ENCODE peak calls at places on chromosomes 2 and 18, in five cellular contexts. One of them, this sample, is unnamed.
A peak's percentile ranks its signal among the peaks of the same experiment; 100 is the strongest.

GRCh38 chr18:30623401-30624065 is 419.0 kb downstream of the DSC3 start:
- DNase-seq in left ventricle myocardium inferior: no peak
- DNase-seq in activated CD8-positive, alpha-beta T cell treated with anti-CD3 and anti-CD28 coated beads for 36 hours: no peak
- DNase-seq in sigmoid colon: no peak
- DNase-seq in astrocyte: peak; percentile 29
- DNase-seq in this sample: no peak

GRCh38 chr2:84807063-84807485 is 73.8 kb downstream of the TRABD2A start:
- DNase-seq in sigmoid colon: no peak
- DNase-seq in left ventricle myocardium inferior: no peak
- DNase-seq in astrocyte: peak; percentile 99
- DNase-seq in activated CD8-positive, alpha-beta T cell treated with anti-CD3 and anti-CD28 coated beads for 36 hours: no peak
- DNase-seq in this sample: no peak

GRCh38 chr2:164504253-164504652 is 117.0 kb downstream of the GRB14 start:
- DNase-seq in sigmoid colon: no peak
- DNase-seq in astrocyte: no peak
- DNase-seq in activated CD8-positive, alpha-beta T cell treated with anti-CD3 and anti-CD28 coated beads for 36 hours: no peak
- DNase-seq in left ventricle myocardium inferior: no peak
- DNase-seq in this sample: no peak

GRCh38 chr2:160278889-160279196 is 78.8 kb upstream of the ITGB6 start:
- DNase-seq in astrocyte: no peak
- DNase-seq in sigmoid colon: no peak
- DNase-seq in left ventricle myocardium inferior: no peak
- DNase-seq in activated CD8-positive, alpha-beta T cell treated with anti-CD3 and anti-CD28 coated beads for 36 hours: no peak
- DNase-seq in this sample: no peak

GRCh38 chr2:161946489-161947107 is 127.4 kb downstream of the DPP4 start:
- DNase-seq in astrocyte: peak; percentile 2
- DNase-seq in left ventricle myocardium inferior: no peak
- DNase-seq in activated CD8-positive, alpha-beta T cell treated with anti-CD3 and anti-CD28 coated beads for 36 hours: peak; percentile 17
- DNase-seq in sigmoid colon: no peak
- DNase-seq in this sample: no peak

GRCh38 chr2:204643326-204643725 is 98.1 kb downstream of the PARD3B start:
- DNase-seq in astrocyte: peak; percentile 38
- DNase-seq in left ventricle myocardium inferior: no peak
- DNase-seq in sigmoid colon: no peak
- DNase-seq in activated CD8-positive, alpha-beta T cell treated with anti-CD3 and anti-CD28 coated beads for 36 hours: no peak
- DNase-seq in this sample: no peak

GRCh38 chr2:85444629-85445028 is 26.1 kb downstream of the SH2D6 start:
- DNase-seq in sigmoid colon: no peak
- DNase-seq in astrocyte: no peak
- DNase-seq in activated CD8-positive, alpha-beta T cell treated with anti-CD3 and anti-CD28 coated beads for 36 hours: no peak
- DNase-seq in left ventricle myocardium inferior: no peak
- DNase-seq in this sample: no peak

GRCh38 chr2:23283653-23284052 is 101.3 kb upstream of the KLHL29 start:
- DNase-seq in activated CD8-positive, alpha-beta T cell treated with anti-CD3 and anti-CD28 coated beads for 36 hours: no peak
- DNase-seq in left ventricle myocardium inferior: no peak
- DNase-seq in astrocyte: peak; percentile 7
- DNase-seq in sigmoid colon: no peak
- DNase-seq in this sample: no peak

GRCh38 chr18:79960921-79961526 is 3.4 kb upstream of the HSBP1L1 start:
- DNase-seq in sigmoid colon: no peak
- DNase-seq in astrocyte: no peak
- DNase-seq in left ventricle myocardium inferior: no peak
- DNase-seq in activated CD8-positive, alpha-beta T cell treated with anti-CD3 and anti-CD28 coated beads for 36 hours: no peak
- DNase-seq in this sample: no peak

GRCh38 chr2:66494708-66495107 is 59.8 kb downstream of the MEIS1 start:
- DNase-seq in astrocyte: peak; percentile 89
- DNase-seq in activated CD8-positive, alpha-beta T cell treated with anti-CD3 and anti-CD28 coated beads for 36 hours: no peak
- DNase-seq in sigmoid colon: peak; percentile 86
- DNase-seq in left ventricle myocardium inferior: no peak
- DNase-seq in this sample: no peak

GRCh38 chr2:176188218-176188968 is at the start of gene HOXD1:
- DNase-seq in sigmoid colon: no peak
- DNase-seq in astrocyte: peak; percentile 26
- DNase-seq in activated CD8-positive, alpha-beta T cell treated with anti-CD3 and anti-CD28 coated beads for 36 hours: peak; percentile 17
- DNase-seq in left ventricle myocardium inferior: no peak
- DNase-seq in this sample: no peak

GRCh38 chr2:73414651-73415050 is 29.0 kb downstream of the ALMS1 start:
- DNase-seq in sigmoid colon: no peak
- DNase-seq in left ventricle myocardium inferior: no peak
- DNase-seq in activated CD8-positive, alpha-beta T cell treated with anti-CD3 and anti-CD28 coated beads for 36 hours: no peak
- DNase-seq in astrocyte: peak; percentile 85
- DNase-seq in this sample: no peak

GRCh38 chr2:238955648-238956531 is 108.0 kb downstream of the TWIST2 start:
- DNase-seq in sigmoid colon: no peak
- DNase-seq in left ventricle myocardium inferior: no peak
- DNase-seq in activated CD8-positive, alpha-beta T cell treated with anti-CD3 and anti-CD28 coated beads for 36 hours: no peak
- DNase-seq in astrocyte: peak; percentile 80
- DNase-seq in this sample: no peak

GRCh38 chr2:216621292-216621691 is 11.9 kb upstream of the IGFBP2 start:
- DNase-seq in sigmoid colon: no peak
- DNase-seq in activated CD8-positive, alpha-beta T cell treated with anti-CD3 and anti-CD28 coated beads for 36 hours: no peak
- DNase-seq in astrocyte: no peak
- DNase-seq in left ventricle myocardium inferior: no peak
- DNase-seq in this sample: no peak

GRCh38 chr2:64650722-64651338 is 2.9 kb downstream of the SERTAD2 start:
- DNase-seq in left ventricle myocardium inferior: no peak
- DNase-seq in activated CD8-positive, alpha-beta T cell treated with anti-CD3 and anti-CD28 coated beads for 36 hours: no peak
- DNase-seq in sigmoid colon: no peak
- DNase-seq in astrocyte: no peak
- DNase-seq in this sample: no peak

GRCh38 chr2:61426267-61426897 is 44.5 kb downstream of the USP34 start:
- DNase-seq in activated CD8-positive, alpha-beta T cell treated with anti-CD3 and anti-CD28 coated beads for 36 hours: peak; percentile 85
- DNase-seq in astrocyte: no peak
- DNase-seq in left ventricle myocardium inferior: peak; percentile 31
- DNase-seq in sigmoid colon: no peak
- DNase-seq in this sample: peak; percentile 71

GRCh38 chr2:226403360-226403759 is 396.3 kb downstream of the IRS1 start:
- DNase-seq in sigmoid colon: no peak
- DNase-seq in activated CD8-positive, alpha-beta T cell treated with anti-CD3 and anti-CD28 coated beads for 36 hours: no peak
- DNase-seq in astrocyte: peak; percentile 56
- DNase-seq in left ventricle myocardium inferior: no peak
- DNase-seq in this sample: no peak

GRCh38 chr2:129827251-129827894 is 152.1 kb upstream of the RAB6C start:
- DNase-seq in astrocyte: no peak
- DNase-seq in left ventricle myocardium inferior: no peak
- DNase-seq in sigmoid colon: no peak
- DNase-seq in activated CD8-positive, alpha-beta T cell treated with anti-CD3 and anti-CD28 coated beads for 36 hours: no peak
- DNase-seq in this sample: no peak

GRCh38 chr18:49024808-49025361 is 74.1 kb upstream of the SMAD7 start:
- DNase-seq in activated CD8-positive, alpha-beta T cell treated with anti-CD3 and anti-CD28 coated beads for 36 hours: no peak
- DNase-seq in left ventricle myocardium inferior: no peak
- DNase-seq in sigmoid colon: no peak
- DNase-seq in astrocyte: no peak
- DNase-seq in this sample: no peak

GRCh38 chr2:189569295-189569925 is 11.2 kb downstream of the SLC40A1 start:
- DNase-seq in activated CD8-positive, alpha-beta T cell treated with anti-CD3 and anti-CD28 coated beads for 36 hours: no peak
- DNase-seq in sigmoid colon: no peak
- DNase-seq in left ventricle myocardium inferior: no peak
- DNase-seq in astrocyte: peak; percentile 38
- DNase-seq in this sample: no peak

GRCh38 chr2:144528108-144528507 is 8.2 kb upstream of the ZEB2 start:
- DNase-seq in astrocyte: no peak
- DNase-seq in activated CD8-positive, alpha-beta T cell treated with anti-CD3 and anti-CD28 coated beads for 36 hours: no peak
- DNase-seq in left ventricle myocardium inferior: no peak
- DNase-seq in sigmoid colon: no peak
- DNase-seq in this sample: no peak

GRCh38 chr2:239158641-239159475 is 242.0 kb downstream of the HDAC4 start:
- DNase-seq in sigmoid colon: peak; percentile 61
- DNase-seq in left ventricle myocardium inferior: peak; percentile 8
- DNase-seq in astrocyte: no peak
- DNase-seq in activated CD8-positive, alpha-beta T cell treated with anti-CD3 and anti-CD28 coated beads for 36 hours: no peak
- DNase-seq in this sample: no peak

GRCh38 chr2:9937258-9937657 is 14.2 kb upstream of the GRHL1 start:
- DNase-seq in astrocyte: no peak
- DNase-seq in left ventricle myocardium inferior: no peak
- DNase-seq in sigmoid colon: no peak
- DNase-seq in activated CD8-positive, alpha-beta T cell treated with anti-CD3 and anti-CD28 coated beads for 36 hours: no peak
- DNase-seq in this sample: no peak

GRCh38 chr2:3257166-3257565 is 120.5 kb downstream of the EIPR1 start:
- DNase-seq in sigmoid colon: no peak
- DNase-seq in left ventricle myocardium inferior: no peak
- DNase-seq in astrocyte: peak; percentile 64
- DNase-seq in activated CD8-positive, alpha-beta T cell treated with anti-CD3 and anti-CD28 coated beads for 36 hours: no peak
- DNase-seq in this sample: no peak

GRCh38 chr18:60358516-60358915 is 14.1 kb downstream of the MC4R start:
- DNase-seq in activated CD8-positive, alpha-beta T cell treated with anti-CD3 and anti-CD28 coated beads for 36 hours: no peak
- DNase-seq in astrocyte: peak; percentile 40
- DNase-seq in left ventricle myocardium inferior: no peak
- DNase-seq in sigmoid colon: no peak
- DNase-seq in this sample: no peak

GRCh38 chr18:63472380-63472779 is 4.4 kb upstream of the SERPINB5 start:
- DNase-seq in astrocyte: no peak
- DNase-seq in activated CD8-positive, alpha-beta T cell treated with anti-CD3 and anti-CD28 coated beads for 36 hours: no peak
- DNase-seq in sigmoid colon: no peak
- DNase-seq in left ventricle myocardium inferior: no peak
- DNase-seq in this sample: no peak

DNA sequence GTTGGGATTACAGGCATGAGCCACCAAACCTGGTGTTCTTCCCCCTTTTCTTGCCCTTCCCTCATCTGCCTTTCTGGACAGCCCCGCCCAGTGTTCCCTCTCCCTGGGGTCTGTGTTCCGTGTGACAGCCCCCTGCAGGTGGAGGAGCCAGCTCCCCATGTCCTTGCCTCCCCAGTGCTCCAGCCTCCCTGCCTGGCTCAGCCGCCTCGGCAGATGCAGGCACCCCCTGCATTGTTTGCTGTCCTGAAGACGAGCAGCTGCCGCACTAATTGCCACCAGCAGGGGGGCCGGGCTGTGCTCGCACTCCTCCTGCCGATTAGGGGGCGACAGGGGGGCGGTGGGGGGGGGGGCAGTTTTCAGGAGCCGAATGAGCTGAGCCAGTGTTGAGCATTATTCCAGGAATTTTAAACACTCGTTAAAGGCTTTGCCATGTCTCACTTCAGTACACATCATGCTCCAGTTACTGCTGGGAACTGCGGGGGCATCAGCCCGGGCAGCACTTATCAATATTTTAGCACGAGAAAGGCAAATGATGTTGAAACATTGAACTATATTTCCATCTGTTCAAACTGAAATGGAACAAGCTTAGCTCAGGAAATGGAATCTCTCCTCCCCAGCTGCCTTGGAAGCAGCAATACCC is 23.3 kb downstream of the SIX3 start:
- DNase-seq in activated CD8-positive, alpha-beta T cell treated with anti-CD3 and anti-CD28 coated beads for 36 hours: no peak
- DNase-seq in astrocyte: no peak
- DNase-seq in left ventricle myocardium inferior: no peak
- DNase-seq in sigmoid colon: no peak
- DNase-seq in this sample: no peak
- TF ChIP-seq CTCF in activated CD8-positive, alpha-beta T cell treated with anti-CD3 and anti-CD28 coated beads for 36 hours: peak; percentile 41
- TF ChIP-seq CTCF in astrocyte: no peak
- TF ChIP-seq CTCF in left ventricle myocardium inferior: peak; percentile 33
- TF ChIP-seq CTCF in sigmoid colon: no peak
- TF ChIP-seq CTCF in this sample: no peak

GRCh38 chr2:217943379-217944321 is 59.1 kb downstream of the TNS1 start:
- DNase-seq in activated CD8-positive, alpha-beta T cell treated with anti-CD3 and anti-CD28 coated beads for 36 hours: peak; percentile 19
- DNase-seq in left ventricle myocardium inferior: peak; percentile 88
- DNase-seq in sigmoid colon: peak; percentile 96
- DNase-seq in astrocyte: peak; percentile 50
- DNase-seq in this sample: no peak
- TF ChIP-seq CTCF in activated CD8-positive, alpha-beta T cell treated with anti-CD3 and anti-CD28 coated beads for 36 hours: no peak
- TF ChIP-seq CTCF in left ventricle myocardium inferior: peak; percentile 53
- TF ChIP-seq CTCF in sigmoid colon: no peak
- TF ChIP-seq CTCF in astrocyte: peak; percentile 3
- TF ChIP-seq CTCF in this sample: no peak

GRCh38 chr2:7368211-7368610 is 451.0 kb downstream of the RNF144A start:
- DNase-seq in sigmoid colon: no peak
- DNase-seq in activated CD8-positive, alpha-beta T cell treated with anti-CD3 and anti-CD28 coated beads for 36 hours: no peak
- DNase-seq in left ventricle myocardium inferior: no peak
- DNase-seq in astrocyte: no peak
- DNase-seq in this sample: no peak

GRCh38 chr2:7357993-7358392 is 440.8 kb downstream of the RNF144A start:
- DNase-seq in astrocyte: no peak
- DNase-seq in left ventricle myocardium inferior: no peak
- DNase-seq in activated CD8-positive, alpha-beta T cell treated with anti-CD3 and anti-CD28 coated beads for 36 hours: no peak
- DNase-seq in sigmoid colon: no peak
- DNase-seq in this sample: no peak

GRCh38 chr2:7358865-7359264 is 441.7 kb downstream of the RNF144A start:
- DNase-seq in sigmoid colon: no peak
- DNase-seq in activated CD8-positive, alpha-beta T cell treated with anti-CD3 and anti-CD28 coated beads for 36 hours: peak; percentile 7
- DNase-seq in astrocyte: no peak
- DNase-seq in left ventricle myocardium inferior: no peak
- DNase-seq in this sample: no peak

DNA sequence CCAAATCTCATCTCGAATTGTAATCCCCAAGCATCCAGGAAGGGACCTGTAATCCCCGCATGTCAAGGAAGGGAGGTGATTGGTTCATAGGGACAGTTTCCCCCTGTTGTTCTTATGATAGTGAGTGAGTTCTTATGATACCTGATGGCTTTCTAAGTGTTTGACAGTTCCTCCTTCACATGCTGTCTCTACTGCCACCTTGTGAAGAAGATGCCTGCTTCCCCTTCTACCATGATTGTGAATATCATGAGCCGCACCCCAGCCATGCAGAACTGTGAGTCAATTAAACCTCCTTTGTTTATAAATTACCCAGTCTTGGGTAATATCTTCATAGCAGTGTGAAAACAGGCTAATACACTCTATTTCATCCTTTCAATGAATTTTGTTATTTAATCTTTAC is 446.7 kb downstream of the RNF144A start:
- DNase-seq in left ventricle myocardium inferior: no peak
- DNase-seq in activated CD8-positive, alpha-beta T cell treated with anti-CD3 and anti-CD28 coated beads for 36 hours: no peak
- DNase-seq in astrocyte: no peak
- DNase-seq in sigmoid colon: no peak
- DNase-seq in this sample: no peak
- TF ChIP-seq CTCF in left ventricle myocardium inferior: no peak
- TF ChIP-seq CTCF in activated CD8-positive, alpha-beta T cell treated with anti-CD3 and anti-CD28 coated beads for 36 hours: no peak
- TF ChIP-seq CTCF in astrocyte: no peak
- TF ChIP-seq CTCF in sigmoid colon: no peak
- TF ChIP-seq CTCF in this sample: no peak

GRCh38 chr2:15968280-15969178 is 28.2 kb downstream of the MYCN start:
- DNase-seq in sigmoid colon: no peak
- DNase-seq in activated CD8-positive, alpha-beta T cell treated with anti-CD3 and anti-CD28 coated beads for 36 hours: peak; percentile 72
- DNase-seq in left ventricle myocardium inferior: no peak
- DNase-seq in astrocyte: no peak
- DNase-seq in this sample: no peak

GRCh38 chr2:15970701-15971100 is 30.4 kb downstream of the MYCN start:
- DNase-seq in activated CD8-positive, alpha-beta T cell treated with anti-CD3 and anti-CD28 coated beads for 36 hours: no peak
- DNase-seq in sigmoid colon: no peak
- DNase-seq in astrocyte: no peak
- DNase-seq in left ventricle myocardium inferior: no peak
- DNase-seq in this sample: no peak

GRCh38 chr2:15967415-15968279 is 27.3 kb downstream of the MYCN start:
- DNase-seq in activated CD8-positive, alpha-beta T cell treated with anti-CD3 and anti-CD28 coated beads for 36 hours: no peak
- DNase-seq in left ventricle myocardium inferior: no peak
- DNase-seq in astrocyte: no peak
- DNase-seq in sigmoid colon: no peak
- DNase-seq in this sample: no peak

GRCh38 chr2:15971351-15971750 is 31.0 kb downstream of the MYCN start:
- DNase-seq in activated CD8-positive, alpha-beta T cell treated with anti-CD3 and anti-CD28 coated beads for 36 hours: no peak
- DNase-seq in sigmoid colon: no peak
- DNase-seq in astrocyte: no peak
- DNase-seq in left ventricle myocardium inferior: no peak
- DNase-seq in this sample: no peak

DNA sequence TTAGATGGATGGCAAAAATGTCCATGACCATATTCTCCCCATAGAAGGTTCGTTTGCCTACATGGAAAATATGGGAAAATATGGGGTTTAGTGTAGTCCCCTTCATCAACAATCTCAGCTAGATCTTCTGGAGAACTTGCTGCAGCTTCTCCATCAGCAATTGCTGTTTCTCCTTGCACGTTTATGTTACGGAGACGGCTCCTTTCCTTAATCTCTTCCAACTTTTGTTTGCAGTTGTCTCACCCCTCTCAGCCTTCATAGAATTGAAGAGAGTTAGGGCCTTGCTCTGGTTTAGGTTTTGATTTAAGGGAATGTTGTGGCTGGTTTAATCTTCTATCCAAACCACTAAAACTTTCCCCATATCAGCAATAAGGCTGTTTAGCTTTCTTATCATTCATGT is 28.9 kb downstream of the MYCN start:
- DNase-seq in sigmoid colon: no peak
- DNase-seq in activated CD8-positive, alpha-beta T cell treated with anti-CD3 and anti-CD28 coated beads for 36 hours: no peak
- DNase-seq in left ventricle myocardium inferior: no peak
- DNase-seq in astrocyte: no peak
- DNase-seq in this sample: no peak
- TF ChIP-seq CTCF in sigmoid colon: no peak
- TF ChIP-seq CTCF in activated CD8-positive, alpha-beta T cell treated with anti-CD3 and anti-CD28 coated beads for 36 hours: no peak
- TF ChIP-seq CTCF in left ventricle myocardium inferior: no peak
- TF ChIP-seq CTCF in astrocyte: no peak
- TF ChIP-seq CTCF in this sample: no peak

This sample was measured in natural killer cell.